ENCODE peak calls at places on chromosome 2, in six cellular contexts. One of them, this sample, is unnamed.

GRCh38 chr2:84493494-84493893 is 22.8 kb upstream of the DNAH6 start:
- DNase-seq in adrenal gland: no peak
- DNase-seq in heart left ventricle: no peak
- DNase-seq in CD4-positive, alpha-beta memory T cell: no peak
- DNase-seq in GM23248: peak; percentile 96
- DNase-seq in CD8-positive, alpha-beta memory T cell: no peak
- DNase-seq in this sample: peak; percentile 64

GRCh38 chr2:229348135-229348534 is 77.0 kb upstream of the PID1 start:
- DNase-seq in adrenal gland: no peak
- DNase-seq in heart left ventricle: no peak
- DNase-seq in CD4-positive, alpha-beta memory T cell: no peak
- DNase-seq in GM23248: peak; percentile 77
- DNase-seq in CD8-positive, alpha-beta memory T cell: no peak
- DNase-seq in this sample: no peak

GRCh38 chr2:18545384-18545783 is 15.1 kb downstream of the RDH14 start:
- DNase-seq in adrenal gland: no peak
- DNase-seq in heart left ventricle: no peak
- DNase-seq in CD4-positive, alpha-beta memory T cell: no peak
- DNase-seq in GM23248: peak; percentile 80
- DNase-seq in CD8-positive, alpha-beta memory T cell: no peak
- DNase-seq in this sample: peak; percentile 17

GRCh38 chr2:123513351-123513750 is 511.7 kb upstream of the CNTNAP5 start:
- DNase-seq in adrenal gland: no peak
- DNase-seq in heart left ventricle: no peak
- DNase-seq in CD4-positive, alpha-beta memory T cell: no peak
- DNase-seq in GM23248: no peak
- DNase-seq in CD8-positive, alpha-beta memory T cell: no peak
- DNase-seq in this sample: no peak

GRCh38 chr2:232697807-232698110 is 628 bp downstream of the GIGYF2 start:
- DNase-seq in adrenal gland: no peak
- DNase-seq in heart left ventricle: no peak
- DNase-seq in CD4-positive, alpha-beta memory T cell: peak; percentile 11
- DNase-seq in GM23248: no peak
- DNase-seq in CD8-positive, alpha-beta memory T cell: peak; percentile 25
- DNase-seq in this sample: no peak

GRCh38 chr2:109175350-109175678 is 46.3 kb downstream of the SH3RF3 start:
- DNase-seq in adrenal gland: no peak
- DNase-seq in heart left ventricle: no peak
- DNase-seq in CD4-positive, alpha-beta memory T cell: no peak
- DNase-seq in GM23248: no peak
- DNase-seq in CD8-positive, alpha-beta memory T cell: no peak
- DNase-seq in this sample: no peak

GRCh38 chr2:196481323-196481695 is 158.2 kb upstream of the CCDC150 start:
- DNase-seq in adrenal gland: no peak
- DNase-seq in heart left ventricle: no peak
- DNase-seq in CD4-positive, alpha-beta memory T cell: no peak
- DNase-seq in GM23248: peak; percentile 95
- DNase-seq in CD8-positive, alpha-beta memory T cell: no peak
- DNase-seq in this sample: peak; percentile 63

GRCh38 chr2:188869560-188869959 is 104.6 kb upstream of the COL3A1 start:
- DNase-seq in adrenal gland: no peak
- DNase-seq in heart left ventricle: no peak
- DNase-seq in CD4-positive, alpha-beta memory T cell: no peak
- DNase-seq in GM23248: peak; percentile 55
- DNase-seq in CD8-positive, alpha-beta memory T cell: no peak
- DNase-seq in this sample: no peak

GRCh38 chr2:108949316-108950299 is 39.4 kb downstream of the EDAR start:
- DNase-seq in adrenal gland: no peak
- DNase-seq in heart left ventricle: no peak
- DNase-seq in CD4-positive, alpha-beta memory T cell: no peak
- DNase-seq in GM23248: no peak
- DNase-seq in CD8-positive, alpha-beta memory T cell: no peak
- DNase-seq in this sample: no peak

GRCh38 chr2:120398961-120399888 is 53.3 kb downstream of the INHBB start:
- DNase-seq in adrenal gland: no peak
- DNase-seq in heart left ventricle: peak; percentile 56
- DNase-seq in CD4-positive, alpha-beta memory T cell: no peak
- DNase-seq in GM23248: no peak
- DNase-seq in CD8-positive, alpha-beta memory T cell: no peak
- DNase-seq in this sample: no peak

GRCh38 chr2:235642446-235643107 is 148.7 kb downstream of the AGAP1 start:
- DNase-seq in adrenal gland: no peak
- DNase-seq in heart left ventricle: no peak
- DNase-seq in CD4-positive, alpha-beta memory T cell: no peak
- DNase-seq in GM23248: peak; percentile 72
- DNase-seq in CD8-positive, alpha-beta memory T cell: no peak
- DNase-seq in this sample: no peak

GRCh38 chr2:88216641-88217040 is 46.5 kb downstream of the THNSL2 start:
- DNase-seq in adrenal gland: no peak
- DNase-seq in heart left ventricle: no peak
- DNase-seq in CD4-positive, alpha-beta memory T cell: no peak
- DNase-seq in GM23248: no peak
- DNase-seq in CD8-positive, alpha-beta memory T cell: no peak
- DNase-seq in this sample: no peak

GRCh38 chr2:12032421-12032820 is 286.0 kb downstream of the LPIN1 start:
- DNase-seq in adrenal gland: no peak
- DNase-seq in heart left ventricle: no peak
- DNase-seq in CD4-positive, alpha-beta memory T cell: no peak
- DNase-seq in GM23248: no peak
- DNase-seq in CD8-positive, alpha-beta memory T cell: no peak
- DNase-seq in this sample: no peak

GRCh38 chr2:190599546-190600220 is 49.2 kb upstream of the NAB1 start:
- DNase-seq in adrenal gland: no peak
- DNase-seq in heart left ventricle: no peak
- DNase-seq in CD4-positive, alpha-beta memory T cell: no peak
- DNase-seq in GM23248: no peak
- DNase-seq in CD8-positive, alpha-beta memory T cell: no peak
- DNase-seq in this sample: no peak

GRCh38 chr2:10396464-10396863 is 51.7 kb downstream of the ODC1 start:
- DNase-seq in adrenal gland: no peak
- DNase-seq in heart left ventricle: no peak
- DNase-seq in CD4-positive, alpha-beta memory T cell: no peak
- DNase-seq in GM23248: no peak
- DNase-seq in CD8-positive, alpha-beta memory T cell: no peak
- DNase-seq in this sample: no peak

GRCh38 chr2:31058096-31058843 is 80.0 kb downstream of the GALNT14 start:
- DNase-seq in adrenal gland: no peak
- DNase-seq in heart left ventricle: no peak
- DNase-seq in CD4-positive, alpha-beta memory T cell: no peak
- DNase-seq in GM23248: no peak
- DNase-seq in CD8-positive, alpha-beta memory T cell: no peak
- DNase-seq in this sample: no peak

GRCh38 chr2:12856934-12857660 is 140.4 kb downstream of the TRIB2 start:
- DNase-seq in adrenal gland: no peak
- DNase-seq in heart left ventricle: no peak
- DNase-seq in CD4-positive, alpha-beta memory T cell: peak; percentile 83
- DNase-seq in GM23248: peak; percentile 86
- DNase-seq in CD8-positive, alpha-beta memory T cell: peak; percentile 69
- DNase-seq in this sample: peak; percentile 70

GRCh38 chr2:158712791-158713522 is 82.2 kb upstream of the DAPL1 start:
- DNase-seq in adrenal gland: no peak
- DNase-seq in heart left ventricle: no peak
- DNase-seq in CD4-positive, alpha-beta memory T cell: no peak
- DNase-seq in GM23248: no peak
- DNase-seq in CD8-positive, alpha-beta memory T cell: no peak
- DNase-seq in this sample: no peak

GRCh38 chr2:72934683-72935610 is 17.6 kb downstream of the EMX1 start:
- DNase-seq in adrenal gland: no peak
- DNase-seq in heart left ventricle: peak; percentile 51
- DNase-seq in CD4-positive, alpha-beta memory T cell: no peak
- DNase-seq in GM23248: no peak
- DNase-seq in CD8-positive, alpha-beta memory T cell: no peak
- DNase-seq in this sample: no peak

GRCh38 chr2:240060977-240061591 is 7.8 kb upstream of the OR6B3 start:
- DNase-seq in adrenal gland: peak; percentile 49
- DNase-seq in heart left ventricle: no peak
- DNase-seq in CD4-positive, alpha-beta memory T cell: peak; percentile 55
- DNase-seq in GM23248: peak; percentile 69
- DNase-seq in CD8-positive, alpha-beta memory T cell: peak; percentile 41
- DNase-seq in this sample: no peak

GRCh38 chr2:116585654-116586053 is 1228.8 kb upstream of the DDX18 start:
- DNase-seq in adrenal gland: no peak
- DNase-seq in heart left ventricle: no peak
- DNase-seq in CD4-positive, alpha-beta memory T cell: no peak
- DNase-seq in GM23248: no peak
- DNase-seq in CD8-positive, alpha-beta memory T cell: no peak
- DNase-seq in this sample: no peak

GRCh38 chr2:166343467-166343866 is 32.3 kb downstream of the SCN9A start:
- DNase-seq in adrenal gland: no peak
- DNase-seq in heart left ventricle: no peak
- DNase-seq in CD4-positive, alpha-beta memory T cell: no peak
- DNase-seq in GM23248: no peak
- DNase-seq in CD8-positive, alpha-beta memory T cell: no peak
- DNase-seq in this sample: no peak

GRCh38 chr2:157194097-157194688 is 63.3 kb upstream of the GALNT5 start:
- DNase-seq in adrenal gland: peak; percentile 42
- DNase-seq in heart left ventricle: no peak
- DNase-seq in CD4-positive, alpha-beta memory T cell: peak; percentile 25
- DNase-seq in GM23248: peak; percentile 80
- DNase-seq in CD8-positive, alpha-beta memory T cell: peak; percentile 4
- DNase-seq in this sample: peak; percentile 4

GRCh38 chr2:46601328-46601963 is 122.1 kb downstream of the TMEM247 start:
- DNase-seq in adrenal gland: no peak
- DNase-seq in heart left ventricle: no peak
- DNase-seq in CD4-positive, alpha-beta memory T cell: peak; percentile 21
- DNase-seq in GM23248: peak; percentile 48
- DNase-seq in CD8-positive, alpha-beta memory T cell: peak; percentile 15
- DNase-seq in this sample: no peak

GRCh38 chr2:24621779-24622538 is 130.9 kb downstream of the NCOA1 start:
- DNase-seq in adrenal gland: no peak
- DNase-seq in heart left ventricle: no peak
- DNase-seq in CD4-positive, alpha-beta memory T cell: no peak
- DNase-seq in GM23248: no peak
- DNase-seq in CD8-positive, alpha-beta memory T cell: no peak
- DNase-seq in this sample: no peak

GRCh38 chr2:241082338-241083090 is 19.6 kb downstream of the MTERF4 start:
- DNase-seq in adrenal gland: no peak
- DNase-seq in heart left ventricle: no peak
- DNase-seq in CD4-positive, alpha-beta memory T cell: no peak
- DNase-seq in GM23248: no peak
- DNase-seq in CD8-positive, alpha-beta memory T cell: no peak
- DNase-seq in this sample: no peak

GRCh38 chr2:212723226-212723625 is 184.6 kb upstream of the ERBB4 start:
- DNase-seq in adrenal gland: no peak
- DNase-seq in heart left ventricle: no peak
- DNase-seq in CD4-positive, alpha-beta memory T cell: no peak
- DNase-seq in GM23248: peak; percentile 78
- DNase-seq in CD8-positive, alpha-beta memory T cell: no peak
- DNase-seq in this sample: no peak

GRCh38 chr2:40332096-40332826 is 119.6 kb downstream of the SLC8A1 start:
- DNase-seq in adrenal gland: peak; percentile 48
- DNase-seq in heart left ventricle: no peak
- DNase-seq in CD4-positive, alpha-beta memory T cell: no peak
- DNase-seq in GM23248: peak; percentile 29
- DNase-seq in CD8-positive, alpha-beta memory T cell: no peak
- DNase-seq in this sample: peak; percentile 56

GRCh38 chr2:239498981-239499633 is 98.3 kb upstream of the HDAC4 start:
- DNase-seq in adrenal gland: no peak
- DNase-seq in heart left ventricle: peak; percentile 79
- DNase-seq in CD4-positive, alpha-beta memory T cell: no peak
- DNase-seq in GM23248: peak; percentile 50
- DNase-seq in CD8-positive, alpha-beta memory T cell: no peak
- DNase-seq in this sample: peak; percentile 26

GRCh38 chr2:217064234-217065103 is 204.6 kb upstream of the TNP1 start:
- DNase-seq in adrenal gland: peak; percentile 52
- DNase-seq in heart left ventricle: no peak
- DNase-seq in CD4-positive, alpha-beta memory T cell: no peak
- DNase-seq in GM23248: peak; percentile 68
- DNase-seq in CD8-positive, alpha-beta memory T cell: no peak
- DNase-seq in this sample: no peak

GRCh38 chr2:60409207-60409871 is 144.1 kb downstream of the BCL11A start:
- DNase-seq in adrenal gland: no peak
- DNase-seq in heart left ventricle: no peak
- DNase-seq in CD4-positive, alpha-beta memory T cell: no peak
- DNase-seq in GM23248: no peak
- DNase-seq in CD8-positive, alpha-beta memory T cell: no peak
- DNase-seq in this sample: no peak

DNA sequence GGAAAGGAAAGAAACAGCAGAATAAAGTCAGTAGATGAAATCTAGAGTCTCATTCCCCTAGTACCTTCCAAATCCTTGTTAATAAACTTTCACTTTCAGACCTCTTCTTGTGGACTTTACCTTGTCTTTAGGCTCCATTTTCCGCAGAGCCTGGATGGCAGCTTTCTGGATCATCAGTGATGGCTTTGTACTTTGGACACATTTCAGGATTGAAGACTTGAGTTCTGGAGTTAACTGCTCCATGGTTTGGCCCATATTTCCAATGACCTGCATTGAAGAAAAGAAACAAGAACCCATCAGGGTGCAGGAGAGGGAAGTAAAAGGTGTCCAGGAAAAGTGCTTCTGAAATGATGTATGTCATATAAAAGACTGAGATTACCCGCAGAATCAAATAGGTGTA is 14.4 kb downstream of the APOB start:
- DNase-seq in adrenal gland: no peak
- DNase-seq in heart left ventricle: no peak
- DNase-seq in CD4-positive, alpha-beta memory T cell: no peak
- DNase-seq in GM23248: no peak
- DNase-seq in CD8-positive, alpha-beta memory T cell: no peak
- DNase-seq in this sample: no peak
- H3K36me3 ChIP-seq in adrenal gland: no peaks in the 10 kb centered on the region
- H3K36me3 ChIP-seq in heart left ventricle: peaks cover 4% of the 10 kb centered on the region
- H3K36me3 ChIP-seq in CD4-positive, alpha-beta memory T cell: no peaks in the 10 kb centered on the region
- H3K36me3 ChIP-seq in GM23248: no peaks in the 10 kb centered on the region
- H3K36me3 ChIP-seq in CD8-positive, alpha-beta memory T cell: no peaks in the 10 kb centered on the region
- H3K36me3 ChIP-seq in this sample: no peaks in the 10 kb centered on the region

GRCh38 chr2:147937744-147938349 is 82.7 kb downstream of the ORC4 start:
- DNase-seq in adrenal gland: no peak
- DNase-seq in heart left ventricle: no peak
- DNase-seq in CD4-positive, alpha-beta memory T cell: peak; percentile 26
- DNase-seq in GM23248: peak; percentile 65
- DNase-seq in CD8-positive, alpha-beta memory T cell: peak; percentile 21
- DNase-seq in this sample: no peak
- H3K36me3 ChIP-seq in adrenal gland: no peaks in the 10 kb centered on the region
- H3K36me3 ChIP-seq in heart left ventricle: peaks cover 78% of the 10 kb centered on the region
- H3K36me3 ChIP-seq in CD4-positive, alpha-beta memory T cell: peaks cover 18% of the 10 kb centered on the region
- H3K36me3 ChIP-seq in GM23248: peaks cover 16% of the 10 kb centered on the region
- H3K36me3 ChIP-seq in CD8-positive, alpha-beta memory T cell: peaks cover 21% of the 10 kb centered on the region
- H3K36me3 ChIP-seq in this sample: peaks cover 37% of the 10 kb centered on the region

GRCh38 chr2:205765147-205765546 is 82.8 kb downstream of the NRP2 start:
- DNase-seq in adrenal gland: no peak
- DNase-seq in heart left ventricle: no peak
- DNase-seq in CD4-positive, alpha-beta memory T cell: no peak
- DNase-seq in GM23248: no peak
- DNase-seq in CD8-positive, alpha-beta memory T cell: no peak
- DNase-seq in this sample: no peak
- H3K36me3 ChIP-seq in adrenal gland: no peaks in the 10 kb centered on the region
- H3K36me3 ChIP-seq in heart left ventricle: peaks cover 11% of the 10 kb centered on the region
- H3K36me3 ChIP-seq in CD4-positive, alpha-beta memory T cell: no peaks in the 10 kb centered on the region
- H3K36me3 ChIP-seq in GM23248: no peaks in the 10 kb centered on the region
- H3K36me3 ChIP-seq in CD8-positive, alpha-beta memory T cell: no peaks in the 10 kb centered on the region
- H3K36me3 ChIP-seq in this sample: no peaks in the 10 kb centered on the region

DNA sequence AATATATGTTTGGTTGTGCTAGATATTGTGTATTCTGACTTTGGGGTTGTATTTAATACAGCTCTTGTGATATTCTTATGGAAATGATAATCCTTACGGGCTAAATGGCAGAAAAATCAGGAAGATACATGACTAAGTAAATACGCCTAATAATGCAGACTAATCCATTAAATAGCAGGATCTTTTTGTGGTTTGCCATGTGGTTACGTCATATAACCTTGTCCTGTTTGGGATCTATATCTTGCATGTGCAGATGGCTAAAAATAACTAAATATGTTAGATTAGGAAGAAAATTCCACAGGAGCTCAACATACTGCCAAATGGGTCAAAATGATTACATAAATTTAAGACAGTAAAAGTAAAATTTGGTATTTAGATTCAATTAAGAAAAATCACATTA is 83.0 kb downstream of the NEB start:
- DNase-seq in adrenal gland: no peak
- DNase-seq in heart left ventricle: no peak
- DNase-seq in CD4-positive, alpha-beta memory T cell: no peak
- DNase-seq in GM23248: no peak
- DNase-seq in CD8-positive, alpha-beta memory T cell: no peak
- DNase-seq in this sample: no peak
- H3K36me3 ChIP-seq in adrenal gland: no peaks in the 10 kb centered on the region
- H3K36me3 ChIP-seq in heart left ventricle: no peaks in the 10 kb centered on the region
- H3K36me3 ChIP-seq in CD4-positive, alpha-beta memory T cell: no peaks in the 10 kb centered on the region
- H3K36me3 ChIP-seq in GM23248: no peaks in the 10 kb centered on the region
- H3K36me3 ChIP-seq in CD8-positive, alpha-beta memory T cell: no peaks in the 10 kb centered on the region
- H3K36me3 ChIP-seq in this sample: no peaks in the 10 kb centered on the region

This sample was measured in MG63.